ENCODE peak calls at places on chromosomes 13 and 19, in eight cellular contexts. K is mucosa of gallbladder, M is keratinocyte, U is AML-193, F is skeletal muscle cell, O is aorta, P is dorsolateral prefrontal cortex, G is HFFc6. A is an unnamed sample.
A peak's percentile ranks its signal among the peaks of the same experiment; 100 is the strongest.

GRCh38 chr13:102847272-102848234 is 1.7 kb downstream of the ERCC5 start:
- DNase-seq in F (no peak), P (no peak), G (no peak), K (no peak), O (no peak), M (no peak), U (peak; percentile 71), A (no peak)

GRCh38 chr13:50829226-50829625 is 14.3 kb downstream of the DLEU7 start:
- DNase-seq in F (no peak), G (no peak), M (no peak), U (no peak), P (no peak), O (no peak), K (no peak), A (no peak)

GRCh38 chr19:48982280-48982679 is 10.8 kb downstream of the GYS1 start:
- DNase-seq in U (no peak), M (no peak), K (no peak), O (no peak), P (no peak), G (no peak), F (no peak), A (no peak)

GRCh38 chr19:4380254-4380727 is 20.1 kb downstream of the SH3GL1 start:
- DNase-seq in P (no peak), O (no peak), G (no peak), M (no peak), U (no peak), K (no peak), F (no peak), A (no peak)

GRCh38 chr19:11373885-11374448 is 499 bp upstream of the SWSAP1 start:
- DNase-seq in K (no peak), P (no peak), G (no peak), F (no peak), U (no peak), O (no peak), M (no peak), A (no peak)

GRCh38 chr19:38728752-38729541 is 15.3 kb downstream of the CAPN12 start:
- DNase-seq in U (no peak), P (no peak), G (no peak), F (no peak), O (peak; percentile 77), M (no peak), K (no peak), A (no peak)

GRCh38 chr19:45391346-45391745 is 13.5 kb downstream of the PPP1R13L start:
- DNase-seq in O (no peak), G (no peak), U (no peak), P (no peak), M (no peak), K (no peak), F (no peak), A (no peak)

GRCh38 chr13:31134055-31134711 is 27.5 kb downstream of the HSPH1 start:
- DNase-seq in O (no peak), U (no peak), G (no peak), P (no peak), F (no peak), K (no peak), M (no peak), A (no peak)

GRCh38 chr19:10227215-10227971 is 3.7 kb downstream of the S1PR2 start:
- DNase-seq in M (no peak), U (no peak), O (no peak), P (peak; percentile 97), G (no peak), K (no peak), F (no peak), A (no peak)

GRCh38 chr19:40217921-40218890 is at the start of gene TTC9B:
- DNase-seq in F (no peak), P (no peak), O (no peak), K (no peak), G (no peak), U (no peak), M (no peak), A (no peak)

GRCh38 chr13:60351816-60352215 is 45.2 kb upstream of the TDRD3 start:
- DNase-seq in G (peak; percentile 25), K (no peak), M (no peak), U (no peak), P (no peak), F (no peak), O (no peak), A (no peak)

GRCh38 chr13:30713133-30713532 is 22.2 kb upstream of the ALOX5AP start:
- DNase-seq in M (no peak), F (no peak), O (no peak), K (peak; percentile 33), U (peak; percentile 100), P (no peak), G (no peak), A (no peak)

GRCh38 chr19:18445252-18445948 is 7.5 kb upstream of the ISYNA1 start:
- DNase-seq in U (no peak), K (no peak), G (no peak), F (no peak), M (no peak), P (no peak), O (no peak), A (no peak)

GRCh38 chr13:94351292-94352000 is 128.0 kb downstream of the DCT start:
- DNase-seq in P (no peak), K (no peak), M (no peak), O (no peak), F (peak; percentile 68), U (no peak), G (peak; percentile 76), A (no peak)

GRCh38 chr19:50315773-50316448 is 13.3 kb downstream of the KCNC3 start:
- DNase-seq in P (peak; percentile 53), O (peak; percentile 60), F (no peak), G (peak; percentile 5), M (no peak), U (no peak), K (no peak), A (peak; percentile 37)

GRCh38 chr13:29472317-29472961 is 123.0 kb downstream of the SLC7A1 start:
- DNase-seq in P (no peak), U (peak; percentile 76), G (peak; percentile 61), M (no peak), F (no peak), O (no peak), K (no peak), A (no peak)

GRCh38 chr13:99677388-99677951 is 176.2 kb downstream of the TM9SF2 start:
- DNase-seq in O (no peak), M (no peak), P (no peak), F (no peak), U (no peak), K (no peak), G (no peak), A (no peak)

GRCh38 chr13:27027086-27027667 is 144.4 kb downstream of the USP12 start:
- DNase-seq in F (no peak), P (no peak), G (no peak), O (no peak), U (no peak), M (no peak), K (no peak), A (no peak)

GRCh38 chr13:110772091-110772984 is 58.8 kb downstream of the ING1 start:
- DNase-seq in O (no peak), P (no peak), K (no peak), F (no peak), M (no peak), G (no peak), U (no peak), A (no peak)

GRCh38 chr13:27104606-27105005 is 67.0 kb downstream of the USP12 start:
- DNase-seq in U (no peak), O (no peak), P (no peak), G (no peak), F (no peak), M (no peak), K (no peak), A (no peak)

GRCh38 chr13:29785978-29786377 is 64.4 kb downstream of the UBL3 start:
- DNase-seq in O (no peak), P (no peak), M (no peak), G (no peak), F (no peak), U (no peak), K (no peak), A (no peak)

GRCh38 chr19:9061879-9062278 is 25.0 kb upstream of the OR1M1 start:
- DNase-seq in K (no peak), M (no peak), O (no peak), U (no peak), P (no peak), F (no peak), G (no peak), A (no peak)

GRCh38 chr19:41426952-41427646 is at the start of gene B3GNT8:
- DNase-seq in G (peak; percentile 14), M (peak; percentile 48), P (no peak), F (peak; percentile 30), K (peak; percentile 65), U (peak; percentile 71), O (peak; percentile 94), A (peak; percentile 93)

GRCh38 chr19:5850743-5851293 is 431 bp downstream of the FUT3 start:
- DNase-seq in O (no peak), U (no peak), K (peak; percentile 67), F (no peak), G (peak; percentile 32), P (no peak), M (no peak), A (no peak)

GRCh38 chr19:48618278-48618915 is 581 bp downstream of the RPL18 start:
- DNase-seq in K (no peak), G (no peak), P (no peak), U (no peak), F (no peak), M (no peak), O (peak; percentile 79), A (no peak)

GRCh38 chr13:87661471-87661870 is 9.7 kb upstream of the SLITRK5 start:
- DNase-seq in K (no peak), F (peak; percentile 84), G (no peak), M (no peak), U (no peak), O (no peak), P (no peak), A (no peak)

GRCh38 chr19:15288146-15288963 is 44.0 kb downstream of the BRD4 start:
- DNase-seq in F (no peak), G (peak; percentile 26), M (no peak), P (peak; percentile 94), O (no peak), U (no peak), K (no peak), A (peak; percentile 80)

GRCh38 chr19:307111-307531 is 15.9 kb upstream of the PLPP2 start:
- DNase-seq in K (no peak), F (no peak), M (no peak), O (peak; percentile 76), U (no peak), G (no peak), P (peak; percentile 36), A (peak; percentile 77)

GRCh38 chr19:43290568-43291359 is 21.4 kb upstream of the PSG9 start:
- DNase-seq in G (no peak), K (no peak), M (no peak), O (no peak), F (no peak), P (no peak), U (no peak), A (no peak)

GRCh38 chr13:67033170-67033569 is 197.0 kb downstream of the PCDH9 start:
- DNase-seq in K (no peak), F (no peak), M (no peak), U (no peak), P (no peak), O (no peak), G (no peak), A (no peak)

GRCh38 chr19:8261881-8262280 is 46.3 kb downstream of the CD320 start:
- DNase-seq in U (no peak), G (no peak), P (peak; percentile 44), F (no peak), M (no peak), K (no peak), O (peak; percentile 70), A (peak; percentile 73)

GRCh38 chr19:49149652-49150105 is 5.5 kb downstream of the HRC start:
- DNase-seq in F (peak; percentile 59), M (no peak), K (peak; percentile 67), U (peak; percentile 21), P (peak; percentile 62), G (peak; percentile 66), O (peak; percentile 89), A (peak; percentile 93)

GRCh38 chr19:5680083-5680436 is 256 bp downstream of the MICOS13 start:
- DNase-seq in U (no peak), P (no peak), G (no peak), K (no peak), O (no peak), F (no peak), M (no peak), A (no peak)

GRCh38 chr19:4456843-4457653 is 546 bp downstream of the UBXN6 start:
- DNase-seq in F (peak; percentile 35), G (peak; percentile 37), K (no peak), O (peak; percentile 87), U (no peak), P (no peak), M (no peak), A (no peak)